ENCODE peak calls at places on chromosomes 7 and 10, in six cellular contexts. J, H, B, I, K and D are unnamed samples.
A peak's percentile ranks its signal among the peaks of the same experiment; 100 is the strongest.

GRCh38 chr7:4996696-4997222 is 37.8 kb upstream of the MMD2 start:
- DNase-seq in J (no peak), H (no peak), B (no peak), I (no peak), K (no peak), D (no peak)

GRCh38 chr7:2241580-2242540 is at the start of the genes MRM2 and NUDT1:
- DNase-seq in J (peak; percentile 81), H (peak; percentile 32), B (peak; percentile 56), I (peak; percentile 92), K (peak; percentile 92), D (peak; percentile 90)

GRCh38 chr7:32299133-32299702 is 191.0 kb downstream of the LSM5 start:
- DNase-seq in J (no peak), H (no peak), B (no peak), I (peak; percentile 85), K (no peak), D (no peak)

GRCh38 chr10:127322286-127322685 is 125.9 kb upstream of the INSYN2A start:
- DNase-seq in J (no peak), H (no peak), B (no peak), I (no peak), K (no peak), D (no peak)

GRCh38 chr10:119465085-119465484 is 77.4 kb downstream of the RGS10 start:
- DNase-seq in J (no peak), H (no peak), B (no peak), I (no peak), K (no peak), D (no peak)

GRCh38 chr7:36862685-36863375 is 138.5 kb upstream of the AOAH start:
- DNase-seq in J (no peak), H (no peak), B (no peak), I (no peak), K (no peak), D (no peak)

GRCh38 chr10:15603446-15604011 is 116.2 kb downstream of the ITGA8 start:
- DNase-seq in J (no peak), H (no peak), B (no peak), I (no peak), K (no peak), D (no peak)

GRCh38 chr10:23281044-23281433 is 63.6 kb downstream of the C10orf67 start:
- DNase-seq in J (no peak), H (no peak), B (no peak), I (no peak), K (no peak), D (no peak)

GRCh38 chr10:92181575-92181974 is 109.3 kb downstream of the CPEB3 start:
- DNase-seq in J (no peak), H (no peak), B (peak; percentile 26), I (no peak), K (no peak), D (peak; percentile 49)

GRCh38 chr7:66629222-66629658 is 559 bp downstream of the KCTD7 start:
- DNase-seq in J (no peak), H (no peak), B (no peak), I (no peak), K (no peak), D (peak; percentile 24)

GRCh38 chr7:158944195-158944594 is 87.8 kb downstream of the DYNC2I1 start:
- DNase-seq in J (no peak), H (no peak), B (no peak), I (no peak), K (no peak), D (no peak)

GRCh38 chr10:78335691-78336401 is 302.2 kb downstream of the RPS24 start:
- DNase-seq in J (peak; percentile 80), H (no peak), B (no peak), I (peak; percentile 66), K (no peak), D (no peak)

GRCh38 chr7:36116347-36117200 is 36.5 kb upstream of the EEPD1 start:
- DNase-seq in J (no peak), H (no peak), B (no peak), I (no peak), K (no peak), D (no peak)

GRCh38 chr7:36490335-36490940 is 100.8 kb downstream of the ANLN start:
- DNase-seq in J (no peak), H (no peak), B (no peak), I (no peak), K (no peak), D (no peak)